ENCODE peak calls at places on chromosomes 2 and 18, in nine cellular contexts. O, E, U, D, W, I, K, R and F are unnamed samples.

GRCh38 chr2:27042159-27042661 is 9.3 kb upstream of the AGBL5 start:
- DNase-seq in E (no peak), O (no peak), D (peak), K (peak), W (no peak), U (no peak), R (no peak), I (no peak), F (peak)

GRCh38 chr2:174012347-174013309 is 47.5 kb upstream of the SP3 start:
- DNase-seq in U (peak), I (peak), W (peak), O (no peak), R (peak), E (peak), D (no peak), K (no peak), F (no peak)

GRCh38 chr2:88627856-88628568 is 748 bp upstream of the EIF2AK3 start:
- DNase-seq in R (peak), E (no peak), O (peak), U (peak), W (peak), K (no peak), D (peak), I (peak), F (peak)

GRCh38 chr2:119197125-119197403 is 26.6 kb upstream of the STEAP3 start:
- DNase-seq in K (no peak), I (no peak), R (no peak), U (no peak), E (no peak), O (no peak), D (no peak), W (no peak), F (no peak)

GRCh38 chr2:191677091-191677645 is 768 bp upstream of the NABP1 start:
- DNase-seq in W (peak), K (no peak), D (peak), O (peak), I (no peak), E (peak), U (peak), R (peak), F (no peak)

GRCh38 chr2:169363570-169364150 is 1.3 kb upstream of the LRP2 start:
- DNase-seq in R (peak), K (no peak), E (peak), O (no peak), W (peak), I (no peak), U (no peak), D (peak), F (peak)

GRCh38 chr18:48819276-48819675 is 131.5 kb downstream of the SMAD7 start:
- DNase-seq in I (no peak), K (no peak), U (no peak), O (no peak), W (no peak), D (no peak), R (no peak), E (no peak), F (no peak)

GRCh38 chr18:49032189-49032584 is 81.4 kb upstream of the SMAD7 start:
- DNase-seq in I (no peak), D (no peak), E (no peak), R (no peak), K (no peak), W (no peak), U (no peak), O (no peak), F (no peak)

GRCh38 chr2:182446087-182446486 is 19.3 kb upstream of the PDE1A start:
- DNase-seq in W (no peak), E (no peak), D (no peak), O (no peak), K (no peak), R (no peak), I (no peak), U (no peak), F (no peak)

GRCh38 chr2:163364736-163365135 is 371.1 kb downstream of the FIGN start:
- DNase-seq in K (no peak), I (no peak), R (no peak), O (no peak), D (no peak), U (no peak), E (no peak), W (no peak), F (no peak)

GRCh38 chr2:65220432-65221131 is 7.0 kb upstream of the ACTR2 start:
- DNase-seq in O (no peak), W (no peak), K (no peak), E (no peak), R (no peak), D (no peak), U (no peak), I (no peak), F (no peak)

GRCh38 chr2:233084488-233084887 is 24.3 kb downstream of the INPP5D start:
- DNase-seq in I (no peak), R (no peak), W (no peak), U (peak), E (peak), K (no peak), O (no peak), D (no peak), F (no peak)

GRCh38 chr2:113838744-113839444 is 51.0 kb upstream of the ACTR3 start:
- DNase-seq in I (no peak), W (no peak), O (no peak), D (no peak), E (no peak), U (no peak), R (no peak), K (no peak), F (no peak)

GRCh38 chr18:10455726-10456453 is 1.5 kb downstream of the APCDD1 start:
- DNase-seq in K (no peak), U (no peak), E (no peak), R (no peak), W (no peak), D (no peak), I (no peak), O (no peak), F (peak)

GRCh38 chr2:168550670-168551069 is 94.6 kb downstream of the CERS6 start:
- DNase-seq in R (no peak), W (no peak), D (no peak), E (peak), K (no peak), U (no peak), I (no peak), O (no peak), F (no peak)

GRCh38 chr18:42412281-42412680 is 457.2 kb downstream of the PIK3C3 start:
- DNase-seq in R (no peak), O (no peak), I (no peak), E (no peak), W (no peak), K (no peak), D (no peak), U (no peak), F (no peak)

GRCh38 chr2:165815299-165815698 is 21.3 kb upstream of the GALNT3 start:
- DNase-seq in D (no peak), O (no peak), W (no peak), I (no peak), R (no peak), E (no peak), U (no peak), K (no peak), F (no peak)

GRCh38 chr2:65369980-65370379 is 62.4 kb downstream of the SPRED2 start:
- DNase-seq in E (no peak), I (no peak), U (no peak), D (no peak), O (no peak), R (no peak), K (no peak), W (no peak), F (no peak)